ENCODE peak calls at places on chromosomes 3 and 15, in ten cellular contexts. G is DMS 273 treated with DMSO at 0.1 percent for 48 hours; W is heart left ventricle; Z is IMR-90; N is breast epithelium; O is heart right ventricle; X is GM23248; L is stimulated activated CD4-positive, alpha-beta T cell treated with anti-CD3 and anti-CD28 coated beads, Interleukin-1b, Interleukin-23, amount 100 ng/mL, for 1 hour; C is activated effector memory CD4-positive, alpha-beta T cell treated with anti-CD3 and anti-CD28 coated beads, Interleukin-2, amount 50 U/mL, for 16 hours; I is HS-5. A is an unnamed sample.
A peak's percentile ranks its signal among the peaks of the same experiment; 100 is the strongest.

GRCh38 chr3:141881702-141882101 is 5.3 kb downstream of the ATP1B3 start:
- DNase-seq in G (no peak), W (no peak), Z (no peak), N (no peak), O (no peak), X (no peak), L (no peak), C (no peak), I (no peak), A (no peak)

GRCh38 chr3:80549173-80549572 is 781.4 kb upstream of the ROBO1 start:
- DNase-seq in G (no peak), W (no peak), Z (no peak), N (no peak), O (no peak), X (no peak), L (no peak), C (no peak), I (no peak), A (no peak)

GRCh38 chr3:53513556-53514190 is 19.3 kb downstream of the CACNA1D start:
- DNase-seq in G (no peak), W (no peak), Z (no peak), N (no peak), O (no peak), X (no peak), L (no peak), C (no peak), I (no peak), A (no peak)

GRCh38 chr15:31278544-31279220 is 48.0 kb upstream of the KLF13 start:
- DNase-seq in G (no peak), W (peak; percentile 3), Z (no peak), N (peak; percentile 3), O (no peak), X (no peak), L (no peak), C (peak; percentile 45), I (no peak), A (peak; percentile 44)

GRCh38 chr3:158780795-158781590 is 20.9 kb upstream of the MFSD1 start:
- DNase-seq in G (no peak), W (no peak), Z (no peak), N (no peak), O (no peak), X (no peak), L (no peak), C (no peak), I (no peak), A (no peak)

GRCh38 chr15:95536638-95537037 is 793.9 kb upstream of the NR2F2 start:
- DNase-seq in G (no peak), W (no peak), Z (no peak), N (no peak), O (no peak), X (no peak), L (no peak), C (no peak), I (no peak), A (no peak)

GRCh38 chr15:67999320-68000100 is 54.6 kb upstream of the PIAS1 start:
- DNase-seq in G (no peak), W (no peak), Z (no peak), N (no peak), O (no peak), X (peak; percentile 14), L (no peak), C (no peak), I (no peak), A (no peak)

GRCh38 chr15:98888839-98889479 is 118.6 kb downstream of the PGPEP1L start:
- DNase-seq in G (no peak), W (no peak), Z (peak; percentile 86), N (no peak), O (no peak), X (peak; percentile 70), L (no peak), C (no peak), I (no peak), A (peak; percentile 53)

GRCh38 chr3:114896978-114897377 is 250.1 kb downstream of the ZBTB20 start:
- DNase-seq in G (no peak), W (no peak), Z (no peak), N (no peak), O (no peak), X (no peak), L (no peak), C (no peak), I (no peak), A (no peak)

A was measured in ascending aorta.